ENCODE peak calls at places on chromosome 5, in four cellular contexts. H is H9, E is fibroblast of pulmonary artery, Z is fibroblast of lung. Y is an unnamed sample.

GRCh38 chr5:7589800-7590199 is 193.9 kb downstream of the ADCY2 start:
- DNase-seq in H (no peak), E (no peak), Z (no peak), Y (no peak)

GRCh38 chr5:40736103-40736875 is 19.5 kb downstream of the TTC33 start:
- DNase-seq in H (no peak), E (peak), Z (peak), Y (peak)

GRCh38 chr5:123472150-123472549 is 39.8 kb upstream of the CSNK1G3 start:
- DNase-seq in H (no peak), E (peak), Z (no peak), Y (no peak)

GRCh38 chr5:93512799-93513198 is 68.2 kb downstream of the NR2F1-AS1 start:
- DNase-seq in H (no peak), E (peak), Z (peak), Y (peak)

GRCh38 chr5:132837868-132838267 is 7.4 kb upstream of the SHROOM1 start:
- DNase-seq in H (no peak), E (no peak), Z (no peak), Y (no peak)

GRCh38 chr5:151020304-151021031 is at the start of gene GPX3:
- DNase-seq in H (peak), E (peak), Z (peak), Y (no peak)

GRCh38 chr5:67985686-67986387 is 229.7 kb upstream of the PIK3R1 start:
- DNase-seq in H (no peak), E (no peak), Z (no peak), Y (no peak)

GRCh38 chr5:118548761-118549160 is 439.6 kb downstream of the DTWD2 start:
- DNase-seq in H (no peak), E (peak), Z (peak), Y (peak)

GRCh38 chr5:137137013-137137632 is 362.0 kb downstream of the SPOCK1 start:
- DNase-seq in H (peak), E (peak), Z (no peak), Y (no peak)

GRCh38 chr5:134592141-134592746 is 40.4 kb downstream of the SAR1B start:
- DNase-seq in H (peak), E (peak), Z (no peak), Y (no peak)

GRCh38 chr5:179345429-179346321 is at the start of gene ADAMTS2:
- DNase-seq in H (peak), E (peak), Z (peak), Y (no peak)

DNA sequence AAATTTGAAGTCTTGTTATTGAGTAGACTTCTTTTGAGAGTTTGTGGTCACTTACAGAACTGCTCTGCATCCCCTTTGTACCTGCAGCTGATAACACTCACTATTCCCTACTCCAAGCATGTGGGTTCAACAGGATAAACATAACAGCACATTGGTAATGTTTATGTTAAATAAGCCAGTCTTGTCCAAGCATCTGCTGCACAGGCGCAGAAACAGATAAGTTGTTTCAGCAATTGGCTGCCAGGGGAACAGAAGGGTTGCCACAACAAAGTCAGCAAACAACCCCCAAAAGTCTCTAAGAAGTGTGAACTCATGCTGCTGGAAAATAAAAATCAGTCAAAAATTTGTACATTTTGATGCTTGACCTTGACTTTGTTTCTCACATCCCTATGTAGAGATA is 174.6 kb downstream of the GDNF start:
- DNase-seq in H (no peak), E (peak), Z (peak), Y (no peak)
- TF ChIP-seq CTCF in H (no peak), E (no peak), Z (no peak), Y (no peak)

GRCh38 chr5:96516631-96517071 is 83.6 kb upstream of the PCSK1 start:
- DNase-seq in H (no peak), E (peak), Z (peak), Y (no peak)
- TF ChIP-seq CTCF in H (no peak), E (no peak), Z (no peak), Y (peak)

DNA sequence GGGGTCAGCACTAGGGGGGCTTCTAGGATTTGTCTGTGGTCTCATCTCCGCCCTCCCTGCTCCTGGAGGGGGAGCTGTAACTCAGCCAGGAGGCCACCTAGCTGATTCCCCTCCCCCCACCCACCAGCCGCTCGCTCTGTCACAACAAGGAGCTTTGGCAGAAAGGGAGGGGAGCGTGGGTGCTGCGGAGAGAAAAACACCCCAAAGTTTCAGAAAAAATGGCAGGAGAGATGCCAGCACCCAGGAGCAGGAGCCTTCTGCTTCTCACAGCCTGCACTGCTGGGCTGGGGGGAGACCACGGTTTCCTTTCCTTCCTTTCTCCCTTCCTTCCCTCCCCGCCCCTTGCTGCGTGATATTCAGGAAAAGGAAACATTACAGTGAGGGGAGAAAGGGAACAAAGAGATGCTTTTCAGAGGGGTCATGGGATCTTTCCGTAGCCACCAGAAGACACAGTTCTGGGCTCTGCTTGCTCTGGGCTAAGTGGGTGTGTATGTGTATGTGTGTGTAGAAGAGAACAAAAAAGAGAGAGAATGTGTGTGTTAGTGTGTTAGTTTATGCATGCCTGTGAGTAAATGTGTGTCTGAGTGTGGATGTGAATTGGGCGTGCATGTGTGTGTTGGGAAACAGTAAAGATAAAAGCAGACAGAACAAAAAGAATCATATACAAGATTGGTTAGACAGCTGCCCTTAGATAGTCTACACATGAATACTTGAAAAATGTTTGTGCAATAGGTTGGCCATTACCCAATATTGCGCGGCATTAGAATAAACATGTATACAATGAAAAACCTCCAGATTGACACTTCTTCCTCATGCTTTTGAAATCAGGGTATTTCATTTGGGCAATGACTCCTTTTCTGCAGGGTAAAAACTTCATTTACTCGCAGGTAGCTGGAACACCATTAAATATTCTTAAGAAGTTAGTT is 36.4 kb upstream of the HSPA9 start:
- DNase-seq in H (peak), E (peak), Z (peak), Y (no peak)
- TF ChIP-seq CTCF in H (peak), E (no peak), Z (no peak), Y (no peak)

DNA sequence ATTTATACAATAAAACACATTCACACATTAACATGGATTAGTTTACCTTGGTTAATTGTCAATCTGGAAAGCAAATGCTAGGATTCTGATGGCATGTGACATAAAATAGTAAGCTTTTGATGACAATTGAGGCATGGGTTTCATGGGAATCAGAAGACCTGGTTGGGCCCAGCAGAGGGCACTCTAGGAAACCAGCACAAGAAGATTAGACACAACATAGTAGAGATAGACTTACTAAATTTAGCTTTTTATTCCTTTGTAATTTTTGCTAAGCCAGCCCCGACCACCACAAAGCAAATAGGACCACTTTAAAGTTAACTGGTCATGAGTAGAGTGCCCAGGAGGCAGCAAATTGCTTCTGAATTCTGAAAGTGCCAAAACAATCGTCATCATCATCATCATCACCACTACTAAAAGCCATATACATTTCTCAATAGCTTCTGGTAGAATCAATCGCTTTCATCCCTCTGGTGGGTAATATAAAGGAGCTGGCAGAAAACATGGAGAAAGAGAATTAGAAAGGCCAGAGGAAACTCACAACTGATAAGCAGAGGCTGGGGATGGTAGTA is 163.2 kb downstream of the ARRDC3 start:
- DNase-seq in H (no peak), E (peak), Z (peak), Y (peak)
- TF ChIP-seq CTCF in H (peak), E (peak), Z (no peak), Y (peak)

DNA sequence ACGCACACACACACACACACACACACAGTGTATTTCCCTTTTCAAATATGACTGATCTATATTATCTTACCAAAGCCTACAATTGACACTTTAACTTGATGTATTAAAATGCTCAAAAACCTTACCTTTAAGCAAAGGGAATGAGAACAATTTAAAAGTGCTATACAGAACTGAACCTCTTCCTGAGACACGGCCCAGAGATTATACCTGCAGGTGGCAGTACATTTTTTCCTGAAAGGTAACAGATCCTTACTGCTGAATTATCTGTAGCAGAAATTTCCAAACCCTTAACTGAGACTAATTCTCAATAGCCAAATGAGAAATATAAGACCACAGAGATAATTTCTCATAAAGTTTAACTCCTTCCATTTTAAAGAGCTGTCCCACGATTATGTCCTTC is 91.1 kb downstream of the MYO10 start:
- DNase-seq in H (no peak), E (no peak), Z (no peak), Y (no peak)
- TF ChIP-seq CTCF in H (peak), E (no peak), Z (no peak), Y (no peak)

GRCh38 chr5:89499787-89500186 is 616.8 kb upstream of the MEF2C start:
- DNase-seq in H (no peak), E (no peak), Z (no peak), Y (no peak)

GRCh38 chr5:89493414-89493813 is 610.4 kb upstream of the MEF2C start:
- DNase-seq in H (no peak), E (no peak), Z (no peak), Y (no peak)

GRCh38 chr5:89504051-89504450 is 621.1 kb upstream of the MEF2C start:
- DNase-seq in H (no peak), E (no peak), Z (no peak), Y (no peak)

GRCh38 chr5:89498699-89499098 is 615.7 kb upstream of the MEF2C start:
- DNase-seq in H (no peak), E (no peak), Z (no peak), Y (peak)
- TF ChIP-seq CTCF in H (no peak), E (no peak), Z (no peak), Y (no peak)

GRCh38 chr5:4372481-4372880 is 767.6 kb upstream of the ADAMTS16 start:
- DNase-seq in H (no peak), E (no peak), Z (no peak), Y (no peak)

GRCh38 chr5:4375640-4376039 is 764.5 kb upstream of the ADAMTS16 start:
- DNase-seq in H (no peak), E (no peak), Z (no peak), Y (no peak)

GRCh38 chr5:4370218-4370617 is 769.9 kb upstream of the ADAMTS16 start:
- DNase-seq in H (no peak), E (no peak), Z (no peak), Y (no peak)

GRCh38 chr5:4374866-4375265 is 765.3 kb upstream of the ADAMTS16 start:
- DNase-seq in H (no peak), E (no peak), Z (no peak), Y (no peak)

DNA sequence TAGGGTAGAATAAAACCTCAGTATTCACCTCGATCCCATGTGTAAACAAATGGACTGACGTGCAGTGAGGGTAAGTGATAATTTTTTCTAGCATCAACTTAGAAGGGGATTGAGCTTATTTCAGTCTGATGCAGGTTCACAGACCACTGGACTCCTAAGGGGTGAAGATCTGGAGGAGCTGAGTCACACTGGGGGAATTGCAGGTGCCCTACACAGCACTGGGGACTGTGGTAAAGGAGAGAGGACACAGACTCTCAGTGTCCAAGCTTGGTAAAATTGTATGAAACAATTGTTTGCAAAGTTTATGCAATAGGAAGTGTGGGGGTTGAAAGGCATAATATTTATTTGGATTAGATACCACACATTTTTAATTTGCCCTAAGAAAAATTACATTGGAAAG is 767.1 kb upstream of the ADAMTS16 start:
- DNase-seq in H (no peak), E (no peak), Z (no peak), Y (no peak)
- TF ChIP-seq CTCF in H (no peak), E (no peak), Z (no peak), Y (no peak)

DNA sequence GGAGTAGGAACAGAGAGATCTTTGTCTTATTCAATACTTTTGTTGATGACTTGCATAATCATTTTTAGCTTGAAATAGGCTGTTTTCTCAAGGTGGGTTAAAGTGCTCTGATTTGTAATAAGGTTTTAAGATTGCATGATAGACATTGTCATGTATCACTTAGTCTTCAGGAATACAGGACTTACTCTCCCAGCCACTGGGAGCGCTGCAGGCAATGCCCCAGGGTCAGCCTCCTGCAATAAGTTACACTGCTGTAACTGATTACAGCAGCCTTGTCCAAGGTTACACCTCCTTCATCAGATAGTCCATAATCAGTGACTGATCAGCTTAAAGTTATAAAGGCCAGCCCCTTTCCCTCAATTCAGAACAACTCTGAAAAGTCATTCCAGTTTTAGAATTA is 218.6 kb downstream of the ESM1 start:
- DNase-seq in H (no peak), E (no peak), Z (no peak), Y (no peak)
- TF ChIP-seq CTCF in H (peak), E (no peak), Z (no peak), Y (no peak)

Y was measured in astrocyte of the cerebellum.